ENCODE peak calls at places on chromosomes 3 and 15, in seven cellular contexts. J is stomach, V is epithelial cell of proximal tubule, U is bronchial epithelial cell, D is neural crest cell, H is PC-9, A is H9. S is an unnamed sample.
A peak's percentile ranks its signal among the peaks of the same experiment; 100 is the strongest.

GRCh38 chr3:128873623-128874022 is 5.8 kb upstream of the ACAD9 start:
- DNase-seq in H (no peak), A (no peak), U (peak; percentile 60), D (no peak), V (no peak), J (no peak), S (no peak)

GRCh38 chr3:8845641-8846040 is 76.2 kb upstream of the OXTR start:
- DNase-seq in U (peak; percentile 71), J (no peak), A (no peak), H (peak; percentile 20), D (no peak), V (no peak), S (no peak)

GRCh38 chr3:155995525-155996370 is 124.6 kb upstream of the KCNAB1 start:
- DNase-seq in H (no peak), D (no peak), J (no peak), A (no peak), V (no peak), U (peak; percentile 62), S (no peak)

GRCh38 chr3:120908803-120909601 is 997 bp downstream of the STXBP5L start:
- DNase-seq in V (no peak), D (no peak), H (no peak), J (no peak), U (no peak), A (peak; percentile 38), S (no peak)

GRCh38 chr3:181838940-181839914 is 127.5 kb downstream of the SOX2 start:
- DNase-seq in V (no peak), U (peak; percentile 61), D (no peak), J (peak; percentile 36), A (no peak), H (no peak), S (no peak)

GRCh38 chr3:159899198-159899597 is 89.4 kb upstream of the IL12A start:
- DNase-seq in J (no peak), U (no peak), D (no peak), A (no peak), H (no peak), V (no peak), S (no peak)

GRCh38 chr15:96264801-96265515 is 65.5 kb upstream of the NR2F2 start:
- DNase-seq in D (peak; percentile 24), U (peak; percentile 63), V (no peak), A (no peak), J (no peak), H (peak; percentile 56), S (no peak)

GRCh38 chr3:135362889-135363288 is 567.8 kb downstream of the EPHB1 start:
- DNase-seq in V (no peak), J (no peak), A (no peak), H (no peak), D (no peak), U (no peak), S (no peak)

GRCh38 chr3:141414141-141414689 is 45.9 kb downstream of the ZBTB38 start:
- DNase-seq in H (no peak), U (no peak), V (no peak), A (no peak), J (no peak), D (no peak), S (no peak)

GRCh38 chr15:88627463-88627862 is 6.3 kb downstream of the AEN start:
- DNase-seq in J (no peak), A (no peak), V (no peak), U (peak; percentile 42), H (no peak), D (no peak), S (no peak)

GRCh38 chr15:94579261-94579660 is 347.9 kb downstream of the MCTP2 start:
- DNase-seq in J (no peak), U (no peak), H (no peak), A (no peak), D (no peak), V (no peak), S (no peak)

DNA sequence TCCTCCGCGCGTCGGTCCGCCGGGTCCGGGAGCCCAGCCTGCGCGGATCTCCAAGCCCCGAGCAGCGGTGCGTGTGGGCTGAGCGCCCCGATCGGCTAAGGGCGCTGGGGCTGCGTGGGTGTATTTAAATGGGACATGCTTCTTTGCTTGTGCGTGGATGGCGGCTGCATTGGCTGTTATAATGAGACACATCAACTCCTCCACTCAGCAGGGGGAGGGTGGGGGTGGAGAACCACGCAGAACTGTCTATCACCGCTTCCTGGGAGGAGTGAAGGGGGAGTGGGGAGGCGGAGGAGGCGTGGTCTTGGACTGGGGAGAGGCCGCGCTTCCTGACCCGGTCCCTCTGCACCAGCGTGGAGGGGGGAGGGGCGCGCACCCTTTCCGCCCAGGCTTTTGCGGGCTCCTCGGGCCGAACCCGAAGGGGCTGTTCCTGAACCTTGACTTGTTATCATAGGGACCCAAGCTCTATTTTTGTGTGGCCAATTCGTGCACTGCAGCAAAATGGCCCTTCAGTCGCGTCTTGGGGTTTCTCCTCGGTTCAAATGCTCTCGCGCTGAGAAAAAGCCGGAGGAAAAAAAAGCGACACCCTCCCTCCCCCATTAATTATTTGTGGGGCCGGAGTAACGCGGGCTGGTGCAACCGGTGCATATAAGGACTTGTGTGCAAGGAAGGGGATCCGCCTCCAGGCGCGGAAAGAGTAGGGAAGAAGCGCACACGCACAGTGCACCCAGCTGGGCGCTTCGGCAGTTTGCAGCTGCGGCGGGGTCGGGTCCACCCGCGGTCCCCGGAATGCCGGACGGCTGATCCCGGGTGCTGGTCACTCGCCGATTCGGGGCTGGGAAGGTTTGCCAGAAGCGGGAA is at the start of gene TNIK:
- DNase-seq in D (peak; percentile 79), H (peak; percentile 94), J (peak; percentile 87), A (peak; percentile 87), V (peak; percentile 64), U (peak; percentile 74), S (peak; percentile 73)
- TF ChIP-seq CTCF in D (peak; percentile 59), H (peak; percentile 38), J (no peak), A (peak; percentile 47), V (peak; percentile 16), U (no peak), S (peak; percentile 59)

GRCh38 chr3:44525060-44525459 is 29.9 kb upstream of the ZKSCAN7 start:
- DNase-seq in U (no peak), A (no peak), J (no peak), H (no peak), D (no peak), V (no peak), S (no peak)

GRCh38 chr3:44530957-44531356 is 24.0 kb upstream of the ZKSCAN7 start:
- DNase-seq in V (no peak), D (no peak), J (no peak), A (no peak), H (no peak), U (no peak), S (no peak)

GRCh38 chr3:44529927-44530326 is 25.1 kb upstream of the ZKSCAN7 start:
- DNase-seq in V (no peak), J (no peak), D (no peak), A (no peak), H (no peak), U (no peak), S (peak; percentile 25)
- TF ChIP-seq CTCF in V (peak; percentile 45), J (no peak), D (peak; percentile 46), A (peak; percentile 57), H (no peak), U (no peak), S (no peak)

DNA sequence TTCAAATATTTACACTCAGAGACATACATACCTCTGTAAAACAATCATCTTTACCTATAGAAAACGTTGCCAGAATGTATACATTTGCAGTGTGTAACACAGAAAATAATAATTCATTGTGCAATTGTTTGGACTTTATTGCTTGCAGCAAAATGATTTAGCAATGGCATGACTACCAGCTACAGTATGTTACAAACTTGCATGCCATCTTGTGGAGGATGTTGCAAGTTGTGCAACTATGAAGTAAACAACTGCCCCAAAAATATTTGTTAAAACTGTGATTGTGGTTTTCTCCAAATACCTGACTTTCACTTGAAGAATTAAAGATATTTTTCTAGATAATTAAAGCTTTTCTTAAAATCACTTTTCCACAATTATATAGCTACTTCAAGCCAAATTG is 27.1 kb upstream of the C3orf49 start:
- DNase-seq in V (no peak), A (no peak), D (no peak), U (peak; percentile 78), J (no peak), H (no peak), S (no peak)
- TF ChIP-seq CTCF in V (peak; percentile 67), A (peak; percentile 42), D (peak; percentile 60), U (peak; percentile 46), J (no peak), H (peak; percentile 47), S (no peak)

GRCh38 chr3:171867976-171868375 is 24.8 kb downstream of the TMEM212 start:
- DNase-seq in U (no peak), J (no peak), V (no peak), D (no peak), H (no peak), A (no peak), S (no peak)
- TF ChIP-seq CTCF in U (peak; percentile 34), J (no peak), V (peak; percentile 61), D (peak; percentile 49), H (peak; percentile 72), A (peak; percentile 72), S (peak; percentile 65)

DNA sequence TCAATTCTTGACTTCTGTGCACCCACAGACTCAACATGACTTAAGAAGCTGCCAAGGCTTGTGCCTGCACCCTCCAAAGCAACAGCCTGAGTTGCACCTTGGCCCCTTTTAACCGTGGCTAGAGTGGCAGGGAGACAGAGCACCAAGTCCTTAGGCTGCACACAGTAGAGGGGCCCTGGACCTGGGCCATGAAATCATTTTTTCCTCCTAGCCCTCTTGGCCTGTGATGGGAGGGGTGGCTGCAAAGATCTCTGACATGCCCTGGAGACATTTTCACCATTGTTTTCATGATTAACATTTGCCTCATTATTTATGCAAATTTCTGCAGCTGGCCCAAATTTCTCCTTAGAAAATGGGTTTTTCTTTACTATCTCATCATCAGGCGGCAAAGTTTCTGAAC is 836.8 kb downstream of the ZPLD1 start:
- DNase-seq in A (no peak), D (no peak), J (no peak), V (no peak), U (no peak), H (no peak), S (no peak)
- TF ChIP-seq CTCF in A (no peak), D (no peak), J (no peak), V (no peak), U (no peak), H (no peak), S (no peak)

DNA sequence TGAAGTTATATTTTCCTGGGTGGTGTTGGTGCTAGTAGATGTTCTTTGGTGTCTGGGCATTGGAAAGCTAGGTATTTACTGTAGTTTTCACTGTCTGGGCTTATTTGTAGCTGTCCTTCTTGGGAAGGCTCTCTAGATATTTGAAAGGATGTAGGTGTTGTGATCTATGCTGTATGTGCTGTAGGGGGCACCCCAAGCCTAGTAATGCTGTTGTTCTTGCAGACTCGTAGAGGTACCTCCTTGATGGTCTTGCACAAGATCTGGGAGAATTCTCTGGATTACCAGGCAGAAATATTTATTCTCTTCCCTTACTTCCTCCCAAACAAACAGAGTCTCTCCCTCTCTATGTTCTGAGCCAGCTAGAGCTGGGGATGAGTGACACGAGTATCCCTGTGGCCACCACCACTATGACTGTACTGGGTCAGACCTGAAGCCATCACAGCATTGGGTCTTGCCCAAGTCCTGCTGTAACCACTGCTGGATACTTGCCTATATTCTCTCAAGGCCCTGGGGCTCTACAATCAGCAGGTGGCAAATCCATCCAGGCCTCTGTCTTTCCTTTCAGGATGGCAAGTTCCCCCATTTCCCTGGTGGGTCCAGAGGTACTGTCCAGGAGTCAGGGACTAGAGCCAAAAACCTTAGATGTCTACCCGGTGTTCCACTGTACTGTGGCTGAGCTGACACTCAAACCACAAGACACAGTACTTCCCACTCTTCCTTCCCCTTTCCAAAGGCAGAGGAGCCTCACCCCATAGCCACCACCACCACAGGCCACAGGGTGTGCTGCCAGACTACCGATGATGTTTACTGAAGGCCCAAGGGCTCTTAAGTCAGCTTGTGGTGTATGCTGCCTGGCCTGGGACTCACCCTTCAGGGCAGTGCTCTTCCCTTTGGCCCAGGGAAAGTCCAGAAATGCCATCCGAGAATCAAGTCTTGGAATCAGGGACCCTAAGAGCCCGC is 195.2 kb upstream of the DPPA4 start:
- DNase-seq in D (peak; percentile 28), J (peak; percentile 33), V (peak; percentile 51), A (peak; percentile 77), H (peak; percentile 71), U (peak; percentile 55), S (peak; percentile 56)
- TF ChIP-seq CTCF in D (peak; percentile 65), J (no peak), V (peak; percentile 82), A (peak; percentile 83), H (peak; percentile 75), U (peak; percentile 47), S (no peak)

S was measured in glutamatergic neuron.